ENCODE peak calls at places on chromosomes 2 and 18, in four cellular contexts. F is H9, C is IMR-90, J is H1. V is an unnamed sample.

GRCh38 chr2:118913131-118913804 is 28.7 kb upstream of the MARCO start:
- DNase-seq in F (no peak), C (no peak), J (no peak), V (no peak)

GRCh38 chr2:174145827-174146226 is 102.5 kb downstream of the OLA1 start:
- DNase-seq in F (peak), C (no peak), J (no peak), V (peak)

GRCh38 chr2:75645643-75646042 is 940 bp upstream of the MRPL19 start:
- DNase-seq in F (no peak), C (no peak), J (no peak), V (no peak)

GRCh38 chr18:53689886-53690285 is 534.6 kb downstream of the MBD2 start:
- DNase-seq in F (no peak), C (no peak), J (no peak), V (no peak)

GRCh38 chr2:43224131-43224570 is 2.3 kb downstream of the ZFP36L2 start:
- DNase-seq in F (peak), C (peak), J (no peak), V (peak)

GRCh38 chr2:33146112-33146511 is 199.4 kb downstream of the LTBP1 start:
- DNase-seq in F (no peak), C (peak), J (no peak), V (no peak)

GRCh38 chr2:101597347-101597944 is 100.1 kb upstream of the MAP4K4 start:
- DNase-seq in F (no peak), C (peak), J (no peak), V (peak)

GRCh38 chr2:238465487-238466241 is 38.9 kb downstream of the ASB1 start:
- DNase-seq in F (no peak), C (no peak), J (no peak), V (no peak)

GRCh38 chr2:172208881-172209325 is 106.2 kb upstream of the DLX2 start:
- DNase-seq in F (no peak), C (peak), J (no peak), V (no peak)

GRCh38 chr2:18073601-18074000 is 195.1 kb downstream of the KCNS3 start:
- DNase-seq in F (no peak), C (no peak), J (no peak), V (no peak)

GRCh38 chr2:133063792-133064191 is 393.8 kb upstream of the LYPD1 start:
- DNase-seq in F (peak), C (peak), J (peak), V (peak)

GRCh38 chr2:2237563-2237962 is 93.5 kb downstream of the MYT1L start:
- DNase-seq in F (no peak), C (no peak), J (no peak), V (peak)

GRCh38 chr18:36532815-36533214 is 235.3 kb downstream of the FHOD3 start:
- DNase-seq in F (peak), C (no peak), J (no peak), V (no peak)

GRCh38 chr2:10837532-10838266 is 25.1 kb upstream of the PDIA6 start:
- DNase-seq in F (no peak), C (no peak), J (no peak), V (no peak)

GRCh38 chr2:119011162-119011909 is 69.3 kb downstream of the MARCO start:
- DNase-seq in F (peak), C (peak), J (peak), V (peak)

GRCh38 chr2:60337142-60337497 is 216.3 kb downstream of the BCL11A start:
- DNase-seq in F (peak), C (no peak), J (no peak), V (peak)

GRCh38 chr2:205763708-205764501 is 81.6 kb downstream of the NRP2 start:
- DNase-seq in F (peak), C (peak), J (peak), V (peak)
- H2BK120ac ChIP-seq in F (peak), C (no peak), J (peak), V (no peak)

GRCh38 chr2:160201849-160202539 is 1.9 kb upstream of the ITGB6 start:
- DNase-seq in F (no peak), C (no peak), J (no peak), V (no peak)

GRCh38 chr2:160199683-160200389 is at the start of gene ITGB6:
- DNase-seq in F (no peak), C (no peak), J (no peak), V (no peak)

GRCh38 chr2:160203007-160203406 is 2.9 kb upstream of the ITGB6 start:
- DNase-seq in F (no peak), C (no peak), J (no peak), V (no peak)

GRCh38 chr2:160199053-160199452 is 1.0 kb downstream of the ITGB6 start:
- DNase-seq in F (no peak), C (no peak), J (no peak), V (no peak)

GRCh38 chr2:160200921-160201320 is 849 bp upstream of the ITGB6 start:
- DNase-seq in F (no peak), C (no peak), J (no peak), V (no peak)
- H4K5ac ChIP-seq in F (no peak), C (no peak), J (no peak), V (no peak)

DNA sequence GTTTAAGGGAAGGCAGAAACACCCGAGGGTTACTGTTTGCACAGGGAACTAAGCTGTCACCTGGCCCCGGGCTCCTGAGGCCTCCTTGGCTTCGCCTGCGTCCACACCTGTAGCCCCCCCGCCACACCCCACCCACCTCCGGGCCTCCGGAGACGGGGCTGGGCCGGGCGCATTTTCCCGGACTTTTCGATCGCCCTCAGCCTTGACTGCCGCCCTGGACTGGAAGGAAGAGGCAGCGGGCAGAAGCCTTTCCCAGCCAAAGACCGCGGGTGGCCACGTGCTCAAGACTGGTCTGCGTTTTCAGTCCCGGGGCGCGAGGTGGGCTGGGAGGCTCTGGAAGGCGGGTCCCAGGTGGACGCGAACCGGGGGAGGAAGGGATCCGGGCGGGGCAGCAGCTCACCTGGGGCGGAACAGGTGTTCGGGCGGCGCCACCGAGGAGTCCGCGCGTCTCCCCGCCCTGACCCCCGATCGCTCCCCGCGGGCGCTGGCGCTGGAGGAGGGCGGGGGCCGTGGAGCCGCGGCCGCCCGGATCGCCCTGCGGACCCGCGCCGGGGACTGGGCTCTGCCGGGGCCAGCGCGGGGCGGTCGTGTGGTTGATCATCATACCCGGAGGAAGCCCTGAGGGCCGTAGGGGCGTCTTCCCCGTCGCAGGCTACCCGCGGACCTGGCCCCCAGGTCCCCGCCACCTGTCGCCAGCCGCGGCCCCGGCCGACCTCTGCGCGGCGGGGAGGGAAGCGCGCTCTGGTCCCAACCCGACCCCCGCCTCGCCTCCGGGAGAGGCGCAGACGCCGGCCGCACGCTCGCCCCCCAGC is 3.2 kb downstream of the ID2 start:
- DNase-seq in F (peak), C (peak), J (no peak), V (peak)
- H2BK120ac ChIP-seq in F (no peak), C (no peak), J (no peak), V (peak)

DNA sequence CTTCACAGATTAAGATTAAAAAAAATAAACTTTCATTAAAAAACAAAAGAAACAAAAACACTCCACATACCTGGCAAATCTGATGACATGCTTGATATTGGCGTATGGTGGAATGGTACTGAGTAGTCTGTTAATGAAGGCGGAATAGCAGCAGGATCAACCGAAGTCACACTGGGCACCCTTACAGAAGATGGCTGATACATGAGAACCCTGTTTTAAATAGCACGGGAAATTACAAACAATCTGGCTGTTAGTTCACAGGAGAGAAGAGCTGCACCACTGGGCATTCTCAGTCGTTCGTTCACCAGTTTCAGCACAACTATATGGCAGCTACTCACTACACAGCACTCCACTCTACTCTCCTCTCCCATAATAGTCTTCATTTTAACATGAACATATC is 64.0 kb upstream of the ST8SIA5 start:
- DNase-seq in F (no peak), C (no peak), J (no peak), V (no peak)
- H4K5ac ChIP-seq in F (no peak), C (no peak), J (no peak), V (no peak)

GRCh38 chr2:239727776-239728600 is 297.2 kb downstream of the NDUFA10 start:
- DNase-seq in F (no peak), C (no peak), J (no peak), V (no peak)

GRCh38 chr2:239726091-239726591 is 299.0 kb downstream of the NDUFA10 start:
- DNase-seq in F (no peak), C (no peak), J (no peak), V (no peak)

GRCh38 chr2:239726631-239727181 is 298.4 kb downstream of the NDUFA10 start:
- DNase-seq in F (no peak), C (no peak), J (no peak), V (no peak)

GRCh38 chr2:239728751-239729150 is 296.4 kb downstream of the NDUFA10 start:
- DNase-seq in F (no peak), C (no peak), J (no peak), V (no peak)

GRCh38 chr2:239727182-239727775 is 297.9 kb downstream of the NDUFA10 start:
- DNase-seq in F (no peak), C (no peak), J (no peak), V (no peak)
- H2BK120ac ChIP-seq in F (no peak), C (no peak), J (no peak), V (no peak)

GRCh38 chr2:231396058-231396821 is 730 bp downstream of the B3GNT7 start:
- DNase-seq in F (no peak), C (no peak), J (no peak), V (no peak)
- H4K5ac ChIP-seq in F (no peak), C (no peak), J (peak), V (no peak)

GRCh38 chr18:55406374-55407045 is 181.5 kb downstream of the TCF4 start:
- DNase-seq in F (no peak), C (no peak), J (no peak), V (no peak)
- H2BK120ac ChIP-seq in F (no peak), C (peak), J (no peak), V (peak)

GRCh38 chr2:211174021-211174420 is 617.6 kb downstream of the CPS1 start:
- DNase-seq in F (no peak), C (no peak), J (no peak), V (no peak)
- H4K5ac ChIP-seq in F (no peak), C (no peak), J (no peak), V (no peak)